ENCODE peak calls at places on chromosomes 11 and 22, in six cellular contexts. R, G, U, X, I and J are unnamed samples. For H3K4me1, the result is how much of the 10 kb centered on the place peaks cover.

GRCh38 chr11:11998091-11998781 is 10.2 kb downstream of the DKK3 start:
- DNase-seq in R (no peak), G (no peak), U (no peak), X (peak), I (no peak), J (no peak)

GRCh38 chr11:64999478-64999877 is 2.7 kb upstream of the BATF2 start:
- DNase-seq in R (no peak), G (no peak), U (no peak), X (no peak), I (no peak), J (no peak)

GRCh38 chr22:49632199-49633009 is 195.3 kb downstream of the BRD1 start:
- DNase-seq in R (peak), G (no peak), U (no peak), X (peak), I (no peak), J (no peak)

GRCh38 chr22:39301108-39301507 is 18.3 kb downstream of the RPL3 start:
- DNase-seq in R (no peak), G (no peak), U (no peak), X (no peak), I (no peak), J (no peak)

GRCh38 chr11:122363306-122363705 is 247.3 kb upstream of the BLID start:
- DNase-seq in R (no peak), G (no peak), U (no peak), X (no peak), I (no peak), J (no peak)

GRCh38 chr11:64858467-64859401 is 14.3 kb upstream of the CDC42BPG start:
- DNase-seq in R (no peak), G (peak), U (no peak), X (no peak), I (no peak), J (peak)

GRCh38 chr11:36034572-36035331 is 90.9 kb downstream of the LDLRAD3 start:
- DNase-seq in R (no peak), G (no peak), U (no peak), X (peak), I (no peak), J (no peak)

GRCh38 chr22:45692549-45692948 is 20.9 kb downstream of the ATXN10 start:
- DNase-seq in R (no peak), G (no peak), U (no peak), X (peak), I (no peak), J (no peak)

GRCh38 chr11:96139692-96140091 is 203.3 kb downstream of the MAML2 start:
- DNase-seq in R (no peak), G (no peak), U (no peak), X (no peak), I (no peak), J (no peak)

GRCh38 chr11:1784761-1785650 is 21.3 kb upstream of the CTSD start:
- DNase-seq in R (no peak), G (no peak), U (no peak), X (no peak), I (no peak), J (no peak)

GRCh38 chr22:48235744-48236143 is 1473.3 kb downstream of the TBC1D22A start:
- DNase-seq in R (no peak), G (peak), U (no peak), X (no peak), I (no peak), J (no peak)

GRCh38 chr11:74989269-74989655 is 529 bp downstream of the NEU3 start:
- DNase-seq in R (no peak), G (no peak), U (no peak), X (peak), I (no peak), J (no peak)

GRCh38 chr11:83392556-83392955 is 106.4 kb upstream of the CCDC90B start:
- DNase-seq in R (no peak), G (no peak), U (no peak), X (no peak), I (no peak), J (no peak)

GRCh38 chr11:10492084-10492483 is 37.0 kb downstream of the AMPD3 start:
- DNase-seq in R (no peak), G (no peak), U (no peak), X (no peak), I (peak), J (no peak)

GRCh38 chr22:23034621-23035556 is 35.4 kb upstream of the GNAZ start:
- DNase-seq in R (no peak), G (no peak), U (no peak), X (no peak), I (peak), J (no peak)

GRCh38 chr11:1205121-1205986 is 17.5 kb upstream of the MUC5B start:
- DNase-seq in R (peak), G (peak), U (peak), X (no peak), I (no peak), J (peak)

GRCh38 chr22:20803696-20804324 is 29.9 kb downstream of the SERPIND1 start:
- DNase-seq in R (peak), G (peak), U (peak), X (peak), I (no peak), J (no peak)

GRCh38 chr11:2137202-2138071 is 1.8 kb downstream of the IGF2 start:
- DNase-seq in R (peak), G (no peak), U (no peak), X (peak), I (no peak), J (peak)

GRCh38 chr11:88300888-88301477 is 36.6 kb downstream of the CTSC start:
- DNase-seq in R (no peak), G (no peak), U (no peak), X (no peak), I (no peak), J (no peak)

GRCh38 chr11:3808846-3809623 is 675 bp downstream of the PGAP2 start:
- DNase-seq in R (no peak), G (no peak), U (no peak), X (peak), I (no peak), J (peak)

GRCh38 chr11:132770802-132771545 is 761.3 kb downstream of the OPCML start:
- DNase-seq in R (no peak), G (no peak), U (no peak), X (no peak), I (no peak), J (no peak)

GRCh38 chr22:37633082-37633692 is 6.3 kb upstream of the SH3BP1 start:
- DNase-seq in R (peak), G (peak), U (no peak), X (no peak), I (no peak), J (no peak)

GRCh38 chr11:101362643-101363042 is 221.2 kb downstream of the TRPC6 start:
- DNase-seq in R (no peak), G (no peak), U (no peak), X (no peak), I (no peak), J (no peak)

GRCh38 chr11:100512475-100512874 is 174.6 kb upstream of the ARHGAP42 start:
- DNase-seq in R (no peak), G (no peak), U (no peak), X (no peak), I (no peak), J (no peak)

GRCh38 chr11:64055077-64055476 is 19.3 kb downstream of the FLRT1 start:
- DNase-seq in R (no peak), G (no peak), U (no peak), X (no peak), I (no peak), J (no peak)

GRCh38 chr11:88051386-88051785 is 123.9 kb downstream of the RAB38 start:
- DNase-seq in R (no peak), G (no peak), U (no peak), X (peak), I (no peak), J (no peak)

GRCh38 chr11:111913997-111914396 is 1.5 kb downstream of the HSPB2 start:
- DNase-seq in R (no peak), G (no peak), U (no peak), X (peak), I (no peak), J (peak)
- TF ChIP-seq POLR2A in R (no peak), G (no peak), U (no peak), X (no peak), I (peak), J (no peak)

GRCh38 chr22:41052661-41053490 is 39.5 kb upstream of the EP300 start:
- DNase-seq in R (no peak), G (no peak), U (no peak), X (peak), I (no peak), J (no peak)

GRCh38 chr22:41062146-41062545 is 30.2 kb upstream of the EP300 start:
- DNase-seq in R (no peak), G (peak), U (no peak), X (no peak), I (no peak), J (no peak)

DNA sequence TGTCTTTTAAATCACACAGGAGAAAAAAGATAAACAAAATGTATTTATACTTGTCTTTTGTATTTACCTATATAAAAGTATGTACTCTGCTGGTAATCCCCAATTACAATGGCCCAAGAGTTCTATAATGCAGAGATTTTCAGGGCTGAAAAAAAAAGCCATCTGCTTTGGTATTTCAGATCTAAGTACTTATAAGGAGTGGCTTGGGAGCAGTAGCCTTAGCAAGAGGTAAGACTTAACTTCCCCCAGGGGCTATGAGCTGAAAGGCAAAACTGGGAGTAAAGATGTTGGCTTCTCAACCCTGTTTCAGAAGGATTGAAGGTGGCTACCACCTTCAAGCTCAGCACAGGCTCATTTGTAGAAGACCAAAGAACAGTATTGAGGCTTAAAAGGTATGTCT is 35.3 kb upstream of the EP300 start:
- DNase-seq in R (no peak), G (no peak), U (no peak), X (no peak), I (no peak), J (no peak)
- H3K4me1 ChIP-seq in R (under half), G (under half), U (under half), X (under half), I (under half), J (under half)

DNA sequence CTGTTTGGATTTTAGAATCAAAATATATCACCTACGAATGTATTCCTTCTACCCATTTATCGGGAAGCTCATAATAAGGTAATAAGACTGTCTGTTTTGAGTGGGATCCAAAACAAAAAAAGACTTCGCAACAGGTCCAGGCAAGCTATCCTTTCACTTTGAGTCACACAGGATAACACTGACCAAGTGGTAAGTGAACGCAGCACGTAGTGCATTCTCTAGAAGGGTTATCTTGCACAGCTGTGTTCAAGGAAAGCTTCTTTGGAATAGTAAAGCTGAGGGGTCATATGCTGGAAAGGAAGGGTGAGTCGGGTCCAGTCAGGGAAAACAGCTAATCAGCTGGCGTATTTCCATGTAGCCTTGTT is 22.3 kb upstream of the NRGN start:
- DNase-seq in R (no peak), G (no peak), U (no peak), X (peak), I (no peak), J (no peak)
- H3K4me3 ChIP-seq in R (no peak), G (no peak), U (peak), X (peak), I (peak), J (peak)

GRCh38 chr11:17544181-17544622 is at the start of gene USH1C:
- DNase-seq in R (no peak), G (peak), U (peak), X (no peak), I (no peak), J (no peak)
- TF ChIP-seq POLR2A in R (no peak), G (no peak), U (no peak), X (no peak), I (no peak), J (no peak)

GRCh38 chr11:45056529-45056928 is 89.9 kb upstream of the PRDM11 start:
- DNase-seq in R (no peak), G (no peak), U (no peak), X (no peak), I (no peak), J (no peak)
- H3K4me1 ChIP-seq in R (under half), G (under half), U (under half), X (under half), I (under half), J (under half)

DNA sequence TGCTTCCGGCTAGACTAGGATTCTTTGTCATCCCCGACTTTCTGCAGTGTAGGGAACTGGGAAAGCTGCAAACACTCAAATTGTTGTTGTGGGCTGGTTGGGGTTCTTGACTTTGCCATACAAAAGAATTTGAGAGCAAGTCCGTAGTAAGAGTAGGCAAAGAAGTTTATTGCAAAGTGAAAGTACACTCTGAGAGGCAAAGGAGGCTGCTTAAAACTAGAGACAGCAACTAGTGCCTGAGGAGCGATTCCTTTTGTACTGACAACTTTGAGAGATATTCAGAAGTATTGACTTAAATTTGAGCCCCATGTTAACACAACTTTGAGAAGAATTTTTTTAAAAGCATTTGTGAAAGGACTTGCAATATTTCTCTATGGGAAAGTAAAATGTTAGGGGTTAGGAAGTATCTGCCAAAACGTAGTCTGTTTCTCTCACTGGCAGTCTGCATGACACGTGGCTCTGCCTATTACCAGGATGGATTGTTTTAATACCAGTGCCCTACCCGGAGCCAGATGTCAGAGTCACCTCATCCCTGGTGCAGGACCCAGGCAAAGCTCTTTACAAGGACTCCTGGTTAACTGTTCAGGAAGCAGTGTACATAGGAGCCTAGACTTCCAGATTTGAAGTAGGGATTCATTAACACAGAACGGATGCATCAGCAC is 85.0 kb upstream of the CLPB start:
- DNase-seq in R (no peak), G (no peak), U (no peak), X (peak), I (no peak), J (no peak)
- H3K4me3 ChIP-seq in R (no peak), G (peak), U (peak), X (peak), I (peak), J (no peak)

GRCh38 chr11:113550179-113550578 is 75.0 kb upstream of the DRD2 start:
- DNase-seq in R (no peak), G (no peak), U (no peak), X (no peak), I (no peak), J (no peak)
- TF ChIP-seq POLR2A in R (no peak), G (no peak), U (no peak), X (no peak), I (no peak), J (no peak)

GRCh38 chr11:73625690-73626318 is 20.6 kb upstream of the PLEKHB1 start:
- DNase-seq in R (peak), G (peak), U (peak), X (peak), I (no peak), J (peak)

GRCh38 chr11:73632996-73633395 is 13.4 kb upstream of the PLEKHB1 start:
- DNase-seq in R (no peak), G (no peak), U (no peak), X (no peak), I (no peak), J (no peak)

GRCh38 chr11:73633999-73634398 is 12.4 kb upstream of the PLEKHB1 start:
- DNase-seq in R (no peak), G (no peak), U (no peak), X (no peak), I (no peak), J (no peak)

GRCh38 chr11:73629907-73630306 is 16.5 kb upstream of the PLEKHB1 start:
- DNase-seq in R (no peak), G (no peak), U (no peak), X (no peak), I (no peak), J (no peak)
- H3K4me1 ChIP-seq in R (under half), G (under half), U (under half), X (under half), I (under half), J (under half)

GRCh38 chr22:46737976-46738641 is at the start of gene CERK:
- DNase-seq in R (peak), G (peak), U (no peak), X (peak), I (peak), J (peak)

GRCh38 chr22:46734830-46735453 is 3.1 kb downstream of the CERK start:
- DNase-seq in R (peak), G (peak), U (no peak), X (no peak), I (no peak), J (no peak)

GRCh38 chr22:46737105-46737975 is 712 bp downstream of the CERK start:
- DNase-seq in R (peak), G (peak), U (no peak), X (peak), I (no peak), J (no peak)

GRCh38 chr22:46735747-46736608 is 2.1 kb downstream of the CERK start:
- DNase-seq in R (peak), G (no peak), U (no peak), X (no peak), I (no peak), J (no peak)

DNA sequence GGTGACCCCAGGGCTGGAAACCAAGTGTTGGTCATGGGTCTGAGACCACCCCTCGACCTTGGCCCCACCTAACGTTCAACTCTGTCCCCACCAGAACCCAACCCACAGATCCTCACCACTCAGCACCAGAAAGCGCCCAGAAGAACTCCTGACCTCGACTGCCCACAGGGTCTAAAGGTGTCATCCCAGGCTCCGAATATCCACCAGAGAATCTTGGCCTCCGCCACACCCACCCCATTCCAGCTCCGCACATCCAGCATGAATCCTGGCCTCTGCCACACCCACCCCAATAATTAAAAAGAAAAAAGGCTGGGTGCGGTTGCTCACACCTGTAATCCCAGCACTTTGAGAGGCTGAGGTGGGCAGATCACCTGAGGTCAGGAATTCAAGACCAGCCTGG is 1.3 kb downstream of the CERK start:
- DNase-seq in R (no peak), G (no peak), U (no peak), X (no peak), I (no peak), J (no peak)
- H3K4me3 ChIP-seq in R (peak), G (peak), U (peak), X (peak), I (peak), J (peak)